ENCODE peak calls at places on chromosomes 16 and 17, in five cellular contexts. N, D, T, L and Z are unnamed samples.

GRCh38 chr17:660453-660852 is 54.2 kb downstream of the VPS53 start:
- DNase-seq in L (no peak), N (no peak), T (no peak), D (no peak), Z (no peak)

GRCh38 chr16:17470002-17470870 is 524 bp downstream of the XYLT1 start:
- DNase-seq in D (peak; percentile 44), L (no peak), N (no peak), T (peak; percentile 85), Z (no peak)

GRCh38 chr17:78395186-78395585 is 16.7 kb downstream of the PGS1 start:
- DNase-seq in D (no peak), L (no peak), T (no peak), N (no peak), Z (no peak)

GRCh38 chr16:12627394-12627793 is 176.3 kb downstream of the CPPED1 start:
- DNase-seq in D (no peak), N (no peak), T (no peak), L (no peak), Z (no peak)

GRCh38 chr16:86896976-86897375 is 318.6 kb downstream of the FOXL1 start:
- DNase-seq in N (no peak), D (no peak), L (no peak), T (no peak), Z (no peak)

GRCh38 chr17:68424861-68425260 is 32.4 kb downstream of the WIPI1 start:
- DNase-seq in D (no peak), T (peak; percentile 37), L (no peak), N (no peak), Z (peak; percentile 69)

GRCh38 chr17:61442878-61443474 is 9.2 kb upstream of the TBX4 start:
- DNase-seq in N (no peak), T (no peak), L (no peak), D (no peak), Z (no peak)

GRCh38 chr17:1495265-1495664 is 2.8 kb upstream of the MYO1C start:
- DNase-seq in T (no peak), L (no peak), N (no peak), D (no peak), Z (no peak)

GRCh38 chr16:54027126-54027922 is 259.3 kb downstream of the IRX3 start:
- DNase-seq in N (no peak), T (no peak), D (no peak), L (no peak), Z (no peak)

GRCh38 chr16:1278456-1278855 is 22.6 kb downstream of the TPSD1 start:
- DNase-seq in N (no peak), T (no peak), D (no peak), L (no peak), Z (no peak)

GRCh38 chr17:76370261-76370993 is 14.0 kb upstream of the SPHK1 start:
- DNase-seq in D (no peak), L (no peak), N (no peak), T (peak; percentile 97), Z (peak; percentile 54)

GRCh38 chr17:81253358-81254131 is 14.4 kb downstream of the NDUFAF8 start:
- DNase-seq in T (no peak), D (peak; percentile 67), N (peak; percentile 43), L (peak; percentile 28), Z (peak; percentile 70)

GRCh38 chr17:17416007-17416399 is 60.8 kb upstream of the MED9 start:
- DNase-seq in T (peak; percentile 10), N (no peak), L (no peak), D (peak; percentile 58), Z (no peak)

GRCh38 chr16:966505-966904 is 4.3 kb downstream of the LMF1 start:
- DNase-seq in T (no peak), D (no peak), L (no peak), N (no peak), Z (no peak)

GRCh38 chr16:19315889-19316288 is 30.4 kb downstream of the CLEC19A start:
- DNase-seq in N (no peak), D (no peak), L (no peak), T (no peak), Z (no peak)

GRCh38 chr17:29046440-29046839 is 3.5 kb downstream of the PIPOX start:
- DNase-seq in D (no peak), N (no peak), T (no peak), L (no peak), Z (no peak)

GRCh38 chr17:58432806-58433573 is 15.7 kb upstream of the RNF43 start:
- DNase-seq in T (no peak), N (no peak), D (no peak), L (no peak), Z (no peak)

GRCh38 chr17:77311371-77311981 is 170.7 kb downstream of the SEC14L1 start:
- DNase-seq in D (no peak), L (no peak), T (peak; percentile 63), N (no peak), Z (peak; percentile 30)

GRCh38 chr17:73706858-73707257 is 62.6 kb upstream of the SDK2 start:
- DNase-seq in D (no peak), T (no peak), L (no peak), N (no peak), Z (no peak)